ENCODE peak calls at places on chromosomes 6 and 20, in six cellular contexts. G is GM20000, V is activated B cell treated with CpG ODN at 0.5 μM for 24 hours, X is brain microvascular endothelial cell, R is glutamatergic neuron, H is HFF-Myc. N is an unnamed sample.

GRCh38 chr6:43608310-43608763 is 20.7 kb downstream of the GTPBP2 start:
- DNase-seq in R (peak), G (peak), H (peak), X (peak), V (peak), N (peak)

GRCh38 chr20:39347626-39348025 is 385.5 kb downstream of the DHX35 start:
- DNase-seq in V (no peak), H (no peak), X (no peak), G (no peak), R (no peak), N (no peak)

GRCh38 chr6:31350973-31351733 is 5.8 kb downstream of the HLA-B start:
- DNase-seq in X (no peak), V (no peak), R (no peak), G (no peak), H (no peak), N (no peak)

GRCh38 chr6:80608881-80609280 is 502.4 kb downstream of the BCKDHB start:
- DNase-seq in G (no peak), V (no peak), X (peak), R (no peak), H (no peak), N (peak)

GRCh38 chr20:21862224-21862927 is 156.9 kb downstream of the PAX1 start:
- DNase-seq in G (no peak), V (no peak), R (no peak), X (no peak), H (no peak), N (no peak)

GRCh38 chr20:33992145-33992922 is 1.4 kb upstream of the RALY start:
- DNase-seq in R (no peak), V (no peak), G (no peak), H (no peak), X (no peak), N (no peak)

GRCh38 chr20:19256085-19256484 is 43.6 kb downstream of the SLC24A3 start:
- DNase-seq in X (no peak), V (no peak), R (no peak), G (no peak), H (no peak), N (peak)

GRCh38 chr20:50980851-50981713 is 22.5 kb downstream of the MOCS3 start:
- DNase-seq in R (peak), G (peak), H (no peak), V (peak), X (peak), N (peak)

GRCh38 chr20:4217349-4217761 is 202.0 kb upstream of the RNF24 start:
- DNase-seq in G (no peak), H (no peak), X (no peak), R (no peak), V (no peak), N (peak)

GRCh38 chr6:138001750-138002349 is 105.4 kb downstream of the PERP start:
- DNase-seq in X (peak), V (no peak), R (peak), G (peak), H (peak), N (peak)

GRCh38 chr20:43459022-43459942 is 1.6 kb downstream of the SRSF6 start:
- DNase-seq in H (no peak), X (peak), R (no peak), G (no peak), V (no peak), N (no peak)

GRCh38 chr6:3288711-3289663 is 30.2 kb downstream of the PSMG4 start:
- DNase-seq in H (no peak), X (no peak), R (no peak), G (no peak), V (no peak), N (no peak)

GRCh38 chr6:92784235-92784634 is 635.1 kb downstream of the EPHA7 start:
- DNase-seq in G (no peak), R (no peak), X (no peak), V (no peak), H (no peak), N (no peak)

GRCh38 chr6:44078795-44079671 is 48.2 kb downstream of the MRPL14 start:
- DNase-seq in H (no peak), X (no peak), V (peak), G (peak), R (peak), N (peak)

GRCh38 chr20:6575912-6576391 is 191.5 kb upstream of the BMP2 start:
- DNase-seq in V (no peak), X (peak), R (no peak), G (no peak), H (no peak), N (no peak)

GRCh38 chr6:34871853-34872252 is 16.0 kb downstream of the TAF11 start:
- DNase-seq in X (no peak), H (no peak), G (no peak), R (no peak), V (no peak), N (no peak)

GRCh38 chr6:38045701-38046305 is 226.3 kb downstream of the ZFAND3 start:
- DNase-seq in H (no peak), X (no peak), V (no peak), R (no peak), G (no peak), N (no peak)

GRCh38 chr6:13273931-13274706 is 54.2 kb downstream of the TBC1D7 start:
- DNase-seq in V (peak), G (peak), H (no peak), X (no peak), R (no peak), N (no peak)

GRCh38 chr6:121794630-121795029 is 359.2 kb downstream of the GJA1 start:
- DNase-seq in G (no peak), H (peak), R (no peak), X (peak), V (no peak), N (peak)

GRCh38 chr6:74551896-74552295 is 654.0 kb downstream of the COL12A1 start:
- DNase-seq in G (no peak), H (no peak), X (no peak), R (no peak), V (no peak), N (peak)

GRCh38 chr6:168154263-168154917 is 75.4 kb upstream of the FRMD1 start:
- DNase-seq in H (no peak), R (no peak), V (no peak), G (no peak), X (no peak), N (no peak)

GRCh38 chr6:32854376-32855178 is 585 bp downstream of the PSMB9 start:
- DNase-seq in H (no peak), R (no peak), V (no peak), X (no peak), G (peak), N (peak)

GRCh38 chr6:21348462-21349195 is 244.9 kb upstream of the SOX4 start:
- DNase-seq in G (no peak), R (peak), H (no peak), X (peak), V (no peak), N (no peak)

GRCh38 chr20:16821211-16822089 is 73.3 kb downstream of the OTOR start:
- DNase-seq in X (peak), G (peak), V (no peak), R (peak), H (peak), N (peak)

GRCh38 chr20:43863821-43864544 is 50.7 kb upstream of the TOX2 start:
- DNase-seq in H (no peak), R (no peak), X (no peak), V (no peak), G (no peak), N (no peak)

GRCh38 chr6:11575408-11576033 is 38.0 kb downstream of the TMEM170B start:
- DNase-seq in V (no peak), G (peak), H (peak), R (peak), X (peak), N (peak)

GRCh38 chr6:147508073-147508870 is at the start of gene SAMD5:
- DNase-seq in H (peak), G (peak), V (peak), R (peak), X (peak), N (peak)

GRCh38 chr20:23349338-23350006 is 1.1 kb upstream of the NXT1 start:
- DNase-seq in H (no peak), R (no peak), X (no peak), V (no peak), G (peak), N (no peak)

GRCh38 chr20:846894-847278 is 13.4 kb downstream of the FAM110A start:
- DNase-seq in V (peak), R (no peak), G (peak), H (no peak), X (no peak), N (no peak)

GRCh38 chr6:43246301-43247114 is 3.2 kb downstream of the TTBK1 start:
- DNase-seq in G (peak), X (no peak), R (peak), H (no peak), V (no peak), N (no peak)

GRCh38 chr6:131931063-131931745 is 20.0 kb downstream of the CCN2 start:
- DNase-seq in R (no peak), X (no peak), V (no peak), H (peak), G (no peak), N (no peak)

GRCh38 chr6:16949696-16950095 is 152.2 kb upstream of the STMND1 start:
- DNase-seq in V (no peak), X (no peak), H (peak), G (no peak), R (no peak), N (no peak)

GRCh38 chr6:168496932-168497331 is 55.9 kb downstream of the SMOC2 start:
- DNase-seq in X (no peak), V (no peak), H (no peak), G (no peak), R (no peak), N (no peak)

GRCh38 chr6:38099211-38099610 is 279.7 kb downstream of the ZFAND3 start:
- DNase-seq in G (no peak), R (no peak), V (no peak), X (no peak), H (no peak), N (no peak)

GRCh38 chr6:169794317-169795055 is 43.1 kb downstream of the ERMARD start:
- DNase-seq in X (no peak), R (no peak), V (no peak), H (no peak), G (no peak), N (no peak)

GRCh38 chr6:105178110-105178509 is 1.7 kb downstream of the POPDC3 start:
- DNase-seq in R (no peak), G (no peak), V (no peak), H (no peak), X (peak), N (peak)

GRCh38 chr6:20718705-20719653 is 184.7 kb downstream of the CDKAL1 start:
- DNase-seq in H (no peak), V (no peak), X (no peak), R (no peak), G (no peak), N (no peak)

GRCh38 chr20:63067721-63068560 is 61.2 kb upstream of the BHLHE23 start:
- DNase-seq in X (no peak), G (no peak), H (no peak), V (no peak), R (no peak), N (no peak)

GRCh38 chr20:61608275-61609085 is 356.4 kb downstream of the CDH4 start:
- DNase-seq in V (no peak), G (no peak), R (no peak), H (no peak), X (no peak), N (peak)

GRCh38 chr6:109807881-109808280 is 116.8 kb downstream of the FIG4 start:
- DNase-seq in X (no peak), R (no peak), G (no peak), V (no peak), H (no peak), N (no peak)

GRCh38 chr6:139373154-139373927 is 1.1 kb downstream of the CITED2 start:
- DNase-seq in V (peak), X (peak), R (peak), H (no peak), G (peak), N (peak)
- TF ChIP-seq CTCF in V (peak), X (peak), R (peak), H (no peak), G (no peak), N (peak)

DNA sequence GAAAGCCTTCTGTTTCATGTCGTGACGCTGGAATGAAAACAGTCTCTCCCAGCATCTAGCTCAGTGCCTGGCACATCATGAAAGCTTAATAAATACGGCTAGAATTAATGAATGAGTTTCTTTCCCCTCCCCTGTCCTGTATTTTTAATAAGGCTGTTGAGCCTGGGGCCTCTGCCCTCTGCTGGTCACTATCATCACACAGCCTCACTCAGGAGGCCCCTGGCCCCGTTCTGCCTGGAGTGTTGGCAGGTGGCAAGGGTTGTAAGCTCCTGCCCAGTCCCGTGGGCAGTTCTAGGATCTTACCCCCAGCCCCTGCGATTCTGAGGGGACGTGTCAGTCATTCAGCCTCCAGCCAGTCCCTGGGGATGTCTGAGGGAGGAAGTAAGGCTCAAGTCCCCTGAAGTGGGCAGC is 41.4 kb downstream of the PHACTR3 start:
- DNase-seq in G (no peak), R (no peak), V (no peak), H (no peak), X (no peak), N (no peak)
- TF ChIP-seq CTCF in G (no peak), R (peak), V (no peak), H (no peak), X (no peak), N (no peak)

GRCh38 chr20:57124346-57124745 is 142.1 kb downstream of the BMP7 start:
- DNase-seq in X (no peak), H (no peak), G (no peak), V (no peak), R (no peak), N (no peak)

GRCh38 chr20:57128051-57128757 is 138.2 kb downstream of the BMP7 start:
- DNase-seq in H (no peak), V (no peak), X (no peak), R (no peak), G (no peak), N (no peak)

GRCh38 chr20:57129303-57129702 is 137.1 kb downstream of the BMP7 start:
- DNase-seq in X (no peak), V (no peak), G (no peak), H (no peak), R (no peak), N (no peak)

GRCh38 chr20:57124800-57125399 is 141.5 kb downstream of the BMP7 start:
- DNase-seq in V (no peak), G (no peak), H (no peak), R (no peak), X (no peak), N (no peak)

GRCh38 chr20:57126481-57127092 is 139.9 kb downstream of the BMP7 start:
- DNase-seq in H (no peak), V (no peak), R (no peak), X (no peak), G (no peak), N (peak)
- TF ChIP-seq CTCF in H (no peak), V (no peak), R (no peak), X (no peak), G (no peak), N (no peak)

GRCh38 chr6:25341923-25342619 is 62.9 kb downstream of the CARMIL1 start:
- DNase-seq in H (no peak), V (no peak), X (no peak), G (no peak), R (no peak), N (no peak)
- TF ChIP-seq CTCF in H (no peak), V (no peak), X (no peak), G (no peak), R (no peak), N (no peak)

DNA sequence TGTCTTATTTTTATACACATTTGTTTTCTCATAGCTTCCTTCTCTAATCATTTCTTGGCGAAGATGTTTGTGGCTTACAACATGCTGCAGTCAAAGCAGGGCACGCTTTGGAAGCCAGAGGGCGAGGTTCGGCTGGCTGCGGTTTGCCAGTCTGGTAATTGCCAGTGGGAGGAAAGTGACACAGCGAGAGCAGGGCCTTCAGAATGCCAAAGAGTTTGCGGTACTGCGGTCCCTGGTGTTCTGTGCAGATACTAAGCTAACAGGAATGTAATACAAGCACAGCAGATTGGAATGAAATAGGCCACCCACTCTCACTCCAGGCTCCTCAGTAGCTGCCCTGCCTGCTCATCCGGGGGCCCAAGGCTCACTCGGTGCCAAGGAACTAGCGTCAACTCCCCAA is 58.7 kb upstream of the TGM3 start:
- DNase-seq in H (peak), G (no peak), X (peak), V (no peak), R (no peak), N (peak)
- TF ChIP-seq CTCF in H (peak), G (no peak), X (no peak), V (no peak), R (no peak), N (peak)

GRCh38 chr6:162450358-162450757 is 277.2 kb downstream of the PRKN start:
- DNase-seq in X (no peak), R (no peak), V (no peak), H (no peak), G (no peak), N (no peak)
- TF ChIP-seq CTCF in X (no peak), R (no peak), V (no peak), H (no peak), G (no peak), N (no peak)

DNA sequence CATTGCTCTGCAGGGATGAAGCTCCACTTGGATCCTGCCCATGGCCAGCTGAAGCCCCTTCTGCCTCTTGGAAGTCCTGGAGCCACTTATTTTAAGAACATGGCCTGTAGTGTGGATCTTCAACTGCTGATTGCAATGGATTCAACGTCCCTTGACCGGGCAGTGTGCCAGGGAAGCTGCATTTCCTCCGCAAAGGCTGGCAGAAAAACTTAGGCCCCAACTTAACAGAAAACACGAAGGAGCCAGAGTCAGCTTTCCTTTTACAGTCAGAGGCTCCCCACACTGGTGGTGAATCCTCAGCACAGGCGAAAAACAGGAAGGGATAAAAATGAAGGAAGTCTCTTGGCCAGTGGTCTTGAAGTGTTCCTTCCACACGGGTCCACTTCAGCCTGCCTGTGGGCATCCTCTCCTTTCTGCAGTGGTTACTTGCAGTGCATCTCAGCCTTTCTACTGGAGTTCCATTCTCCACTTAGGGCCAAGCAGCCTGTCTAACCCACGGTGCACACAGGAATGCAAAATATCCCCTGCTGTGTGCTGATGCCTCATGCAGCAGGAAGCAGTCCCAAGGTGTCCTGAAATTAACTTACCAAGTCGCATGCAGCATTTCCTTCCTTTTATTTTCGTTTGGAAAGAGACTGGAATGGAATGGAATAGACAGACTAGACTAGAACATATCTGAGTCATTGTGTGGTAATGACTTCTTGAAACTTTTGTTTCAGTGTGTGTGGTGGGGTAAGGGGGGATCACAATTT is 26.1 kb upstream of the FOXQ1 start:
- DNase-seq in G (no peak), R (no peak), V (no peak), H (no peak), X (peak), N (peak)
- TF ChIP-seq CTCF in G (no peak), R (no peak), V (no peak), H (no peak), X (peak), N (no peak)

GRCh38 chr20:32034581-32035397 is 17.3 kb upstream of the HCK start:
- DNase-seq in R (no peak), V (no peak), G (no peak), X (no peak), H (no peak), N (peak)
- TF ChIP-seq CTCF in R (no peak), V (no peak), G (peak), X (peak), H (peak), N (peak)

GRCh38 chr6:42095776-42096541 is 45.6 kb downstream of the TAF8 start:
- DNase-seq in X (no peak), H (no peak), R (no peak), V (no peak), G (no peak), N (no peak)
- TF ChIP-seq CTCF in X (peak), H (no peak), R (no peak), V (no peak), G (no peak), N (no peak)

N was measured in MCF 10A.